ENCODE peak calls at places on chromosome 5, in ten cellular contexts. One of them, this sample, is unnamed.

GRCh38 chr5:93894471-93895354 is 153.3 kb upstream of the POU5F2 start:
- DNase-seq in cardiac muscle cell: peak
- DNase-seq in hepatocyte: peak
- DNase-seq in brain microvascular endothelial cell: peak
- DNase-seq in PC-3: no peak
- DNase-seq in fibroblast of lung: peak
- DNase-seq in adrenal gland: no peak
- DNase-seq in spleen: no peak
- DNase-seq in AG04450: no peak
- DNase-seq in HL-60: no peak
- DNase-seq in this sample: no peak

GRCh38 chr5:170585278-170585677 is 81.5 kb downstream of the KCNIP1 start:
- DNase-seq in cardiac muscle cell: no peak
- DNase-seq in hepatocyte: no peak
- DNase-seq in brain microvascular endothelial cell: no peak
- DNase-seq in PC-3: no peak
- DNase-seq in fibroblast of lung: no peak
- DNase-seq in adrenal gland: no peak
- DNase-seq in spleen: no peak
- DNase-seq in AG04450: no peak
- DNase-seq in HL-60: no peak
- DNase-seq in this sample: peak

GRCh38 chr5:4191703-4192102 is 596.1 kb downstream of the IRX1 start:
- DNase-seq in cardiac muscle cell: no peak
- DNase-seq in hepatocyte: no peak
- DNase-seq in brain microvascular endothelial cell: no peak
- DNase-seq in PC-3: no peak
- DNase-seq in fibroblast of lung: no peak
- DNase-seq in adrenal gland: no peak
- DNase-seq in spleen: no peak
- DNase-seq in AG04450: no peak
- DNase-seq in HL-60: no peak
- DNase-seq in this sample: no peak

GRCh38 chr5:135989686-135990085 is 34.9 kb upstream of the LECT2 start:
- DNase-seq in cardiac muscle cell: no peak
- DNase-seq in hepatocyte: no peak
- DNase-seq in brain microvascular endothelial cell: no peak
- DNase-seq in PC-3: no peak
- DNase-seq in fibroblast of lung: no peak
- DNase-seq in adrenal gland: no peak
- DNase-seq in spleen: no peak
- DNase-seq in AG04450: no peak
- DNase-seq in HL-60: no peak
- DNase-seq in this sample: no peak

GRCh38 chr5:135246605-135246922 is 152.5 kb downstream of the MACROH2A1 start:
- DNase-seq in cardiac muscle cell: no peak
- DNase-seq in hepatocyte: no peak
- DNase-seq in brain microvascular endothelial cell: no peak
- DNase-seq in PC-3: no peak
- DNase-seq in fibroblast of lung: no peak
- DNase-seq in adrenal gland: no peak
- DNase-seq in spleen: peak
- DNase-seq in AG04450: no peak
- DNase-seq in HL-60: no peak
- DNase-seq in this sample: no peak

GRCh38 chr5:159969966-159970365 is 39.0 kb upstream of the TTC1 start:
- DNase-seq in cardiac muscle cell: no peak
- DNase-seq in hepatocyte: no peak
- DNase-seq in brain microvascular endothelial cell: no peak
- DNase-seq in PC-3: peak
- DNase-seq in fibroblast of lung: no peak
- DNase-seq in adrenal gland: no peak
- DNase-seq in spleen: no peak
- DNase-seq in AG04450: no peak
- DNase-seq in HL-60: no peak
- DNase-seq in this sample: no peak

GRCh38 chr5:41270423-41271251 is 57.3 kb upstream of the C6 start:
- DNase-seq in cardiac muscle cell: peak
- DNase-seq in hepatocyte: peak
- DNase-seq in brain microvascular endothelial cell: peak
- DNase-seq in PC-3: peak
- DNase-seq in fibroblast of lung: peak
- DNase-seq in adrenal gland: peak
- DNase-seq in spleen: no peak
- DNase-seq in AG04450: peak
- DNase-seq in HL-60: no peak
- DNase-seq in this sample: peak

GRCh38 chr5:35859101-35859661 is 2.5 kb downstream of the IL7R start:
- DNase-seq in cardiac muscle cell: peak
- DNase-seq in hepatocyte: no peak
- DNase-seq in brain microvascular endothelial cell: no peak
- DNase-seq in PC-3: peak
- DNase-seq in fibroblast of lung: peak
- DNase-seq in adrenal gland: no peak
- DNase-seq in spleen: no peak
- DNase-seq in AG04450: no peak
- DNase-seq in HL-60: no peak
- DNase-seq in this sample: no peak

GRCh38 chr5:128528126-128528525 is 9.9 kb downstream of the FBN2 start:
- DNase-seq in cardiac muscle cell: no peak
- DNase-seq in hepatocyte: no peak
- DNase-seq in brain microvascular endothelial cell: no peak
- DNase-seq in PC-3: no peak
- DNase-seq in fibroblast of lung: no peak
- DNase-seq in adrenal gland: no peak
- DNase-seq in spleen: no peak
- DNase-seq in AG04450: no peak
- DNase-seq in HL-60: no peak
- DNase-seq in this sample: no peak

GRCh38 chr5:56329652-56330051 is 96.5 kb upstream of the ANKRD55 start:
- DNase-seq in cardiac muscle cell: no peak
- DNase-seq in hepatocyte: no peak
- DNase-seq in brain microvascular endothelial cell: no peak
- DNase-seq in PC-3: no peak
- DNase-seq in fibroblast of lung: no peak
- DNase-seq in adrenal gland: no peak
- DNase-seq in spleen: no peak
- DNase-seq in AG04450: no peak
- DNase-seq in HL-60: no peak
- DNase-seq in this sample: peak

GRCh38 chr5:119328753-119329602 is 26.8 kb upstream of the TNFAIP8 start:
- DNase-seq in cardiac muscle cell: peak
- DNase-seq in hepatocyte: peak
- DNase-seq in brain microvascular endothelial cell: peak
- DNase-seq in PC-3: no peak
- DNase-seq in fibroblast of lung: peak
- DNase-seq in adrenal gland: no peak
- DNase-seq in spleen: no peak
- DNase-seq in AG04450: peak
- DNase-seq in HL-60: no peak
- DNase-seq in this sample: no peak

GRCh38 chr5:74762599-74762998 is 4.3 kb downstream of the GFM2 start:
- DNase-seq in cardiac muscle cell: peak
- DNase-seq in hepatocyte: peak
- DNase-seq in brain microvascular endothelial cell: peak
- DNase-seq in PC-3: peak
- DNase-seq in fibroblast of lung: peak
- DNase-seq in adrenal gland: no peak
- DNase-seq in spleen: no peak
- DNase-seq in AG04450: peak
- DNase-seq in HL-60: no peak
- DNase-seq in this sample: peak

GRCh38 chr5:55467862-55468551 is 66.8 kb downstream of the PLPP1 start:
- DNase-seq in cardiac muscle cell: no peak
- DNase-seq in hepatocyte: no peak
- DNase-seq in brain microvascular endothelial cell: no peak
- DNase-seq in PC-3: no peak
- DNase-seq in fibroblast of lung: no peak
- DNase-seq in adrenal gland: no peak
- DNase-seq in spleen: no peak
- DNase-seq in AG04450: no peak
- DNase-seq in HL-60: no peak
- DNase-seq in this sample: no peak

GRCh38 chr5:71533142-71533541 is 54.0 kb upstream of the MCCC2 start:
- DNase-seq in cardiac muscle cell: peak
- DNase-seq in hepatocyte: no peak
- DNase-seq in brain microvascular endothelial cell: no peak
- DNase-seq in PC-3: peak
- DNase-seq in fibroblast of lung: peak
- DNase-seq in adrenal gland: no peak
- DNase-seq in spleen: no peak
- DNase-seq in AG04450: no peak
- DNase-seq in HL-60: peak
- DNase-seq in this sample: no peak

GRCh38 chr5:125484272-125485002 is 738.0 kb upstream of the ZNF608 start:
- DNase-seq in cardiac muscle cell: peak
- DNase-seq in hepatocyte: peak
- DNase-seq in brain microvascular endothelial cell: peak
- DNase-seq in PC-3: peak
- DNase-seq in fibroblast of lung: peak
- DNase-seq in adrenal gland: peak
- DNase-seq in spleen: no peak
- DNase-seq in AG04450: peak
- DNase-seq in HL-60: no peak
- DNase-seq in this sample: peak

GRCh38 chr5:142713151-142713706 is 27.3 kb upstream of the FGF1 start:
- DNase-seq in cardiac muscle cell: peak
- DNase-seq in hepatocyte: peak
- DNase-seq in brain microvascular endothelial cell: peak
- DNase-seq in PC-3: peak
- DNase-seq in fibroblast of lung: peak
- DNase-seq in adrenal gland: peak
- DNase-seq in spleen: peak
- DNase-seq in AG04450: peak
- DNase-seq in HL-60: peak
- DNase-seq in this sample: peak

GRCh38 chr5:125109293-125109692 is 362.9 kb upstream of the ZNF608 start:
- DNase-seq in cardiac muscle cell: no peak
- DNase-seq in hepatocyte: no peak
- DNase-seq in brain microvascular endothelial cell: no peak
- DNase-seq in PC-3: no peak
- DNase-seq in fibroblast of lung: no peak
- DNase-seq in adrenal gland: no peak
- DNase-seq in spleen: no peak
- DNase-seq in AG04450: no peak
- DNase-seq in HL-60: no peak
- DNase-seq in this sample: no peak

DNA sequence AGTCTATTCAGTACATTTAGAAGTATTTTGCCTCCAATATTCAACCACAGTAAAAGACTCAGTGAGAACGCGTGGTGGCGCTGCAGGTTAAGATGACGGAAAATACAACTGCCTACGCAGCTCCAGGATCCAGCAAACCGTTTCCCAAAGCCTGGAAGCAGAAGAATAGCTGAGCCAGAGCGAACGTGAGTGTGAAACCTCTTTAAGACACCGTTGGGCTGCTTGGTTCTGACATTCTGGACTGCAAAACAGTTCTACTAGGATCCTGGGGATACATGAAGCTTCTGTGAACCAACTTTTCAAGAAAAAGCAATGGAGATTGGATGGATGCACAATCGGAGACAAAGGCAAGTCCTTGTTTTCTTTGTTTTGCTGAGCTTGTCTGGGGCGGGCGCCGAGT is at the start of gene PCDHB16:
- DNase-seq in cardiac muscle cell: peak
- DNase-seq in hepatocyte: peak
- DNase-seq in brain microvascular endothelial cell: no peak
- DNase-seq in PC-3: no peak
- DNase-seq in fibroblast of lung: peak
- DNase-seq in adrenal gland: peak
- DNase-seq in spleen: no peak
- DNase-seq in AG04450: no peak
- DNase-seq in HL-60: no peak
- DNase-seq in this sample: no peak
- H3K27ac ChIP-seq in cardiac muscle cell: no peak
- H3K27ac ChIP-seq in hepatocyte: peak
- H3K27ac ChIP-seq in brain microvascular endothelial cell: no peak
- H3K27ac ChIP-seq in PC-3: no peak
- H3K27ac ChIP-seq in fibroblast of lung: no peak
- H3K27ac ChIP-seq in adrenal gland: no peak
- H3K27ac ChIP-seq in spleen: no peak
- H3K27ac ChIP-seq in AG04450: no peak
- H3K27ac ChIP-seq in HL-60: no peak
- H3K27ac ChIP-seq in this sample: no peak

GRCh38 chr5:179749857-179750508 is 17.4 kb downstream of the MAML1 start:
- DNase-seq in cardiac muscle cell: no peak
- DNase-seq in hepatocyte: no peak
- DNase-seq in brain microvascular endothelial cell: no peak
- DNase-seq in PC-3: no peak
- DNase-seq in fibroblast of lung: no peak
- DNase-seq in adrenal gland: peak
- DNase-seq in spleen: no peak
- DNase-seq in AG04450: no peak
- DNase-seq in HL-60: no peak
- DNase-seq in this sample: no peak
- TF ChIP-seq CTCF in cardiac muscle cell: no peak
- TF ChIP-seq CTCF in hepatocyte: no peak
- TF ChIP-seq CTCF in brain microvascular endothelial cell: peak
- TF ChIP-seq CTCF in PC-3: peak
- TF ChIP-seq CTCF in fibroblast of lung: no peak
- TF ChIP-seq CTCF in adrenal gland: no peak
- TF ChIP-seq CTCF in spleen: no peak
- TF ChIP-seq CTCF in AG04450: no peak
- TF ChIP-seq CTCF in HL-60: no peak
- TF ChIP-seq CTCF in this sample: peak

GRCh38 chr5:172420215-172420934 is 34.0 kb downstream of the SH3PXD2B start:
- DNase-seq in cardiac muscle cell: peak
- DNase-seq in hepatocyte: peak
- DNase-seq in brain microvascular endothelial cell: peak
- DNase-seq in PC-3: peak
- DNase-seq in fibroblast of lung: peak
- DNase-seq in adrenal gland: peak
- DNase-seq in spleen: no peak
- DNase-seq in AG04450: peak
- DNase-seq in HL-60: peak
- DNase-seq in this sample: peak
- H3K27ac ChIP-seq in cardiac muscle cell: no peak
- H3K27ac ChIP-seq in hepatocyte: peak
- H3K27ac ChIP-seq in brain microvascular endothelial cell: no peak
- H3K27ac ChIP-seq in PC-3: peak
- H3K27ac ChIP-seq in fibroblast of lung: peak
- H3K27ac ChIP-seq in adrenal gland: peak
- H3K27ac ChIP-seq in spleen: peak
- H3K27ac ChIP-seq in AG04450: peak
- H3K27ac ChIP-seq in HL-60: no peak
- H3K27ac ChIP-seq in this sample: peak

DNA sequence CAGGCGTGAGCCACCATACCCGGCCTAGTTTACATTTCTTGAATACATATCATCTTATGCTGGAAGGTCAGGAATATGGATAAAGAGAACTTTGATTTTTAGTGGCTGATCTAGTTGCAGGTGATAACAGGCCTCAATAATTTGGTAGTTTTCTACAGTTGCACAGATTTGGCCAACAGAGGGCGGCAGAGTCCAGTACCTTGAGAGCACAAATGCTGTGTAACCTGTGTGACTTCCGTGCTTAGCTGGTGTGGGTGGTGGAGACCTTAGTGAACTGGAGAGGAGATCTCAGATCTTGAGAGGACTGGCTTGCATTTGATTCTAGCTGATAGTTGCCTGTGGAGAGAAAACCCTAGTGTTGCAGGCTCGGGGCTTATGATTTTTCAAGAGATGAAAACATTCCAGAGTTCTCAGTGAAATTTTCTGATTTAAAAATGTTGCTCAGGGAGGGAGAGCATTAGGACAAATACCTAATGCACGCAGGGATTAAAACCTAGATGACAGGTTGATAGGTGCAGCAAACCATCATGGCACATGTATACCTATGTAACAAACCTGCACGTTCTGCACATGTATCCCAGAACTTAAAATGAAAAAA is 17.4 kb upstream of the GPR151 start:
- DNase-seq in cardiac muscle cell: peak
- DNase-seq in hepatocyte: peak
- DNase-seq in brain microvascular endothelial cell: peak
- DNase-seq in PC-3: peak
- DNase-seq in fibroblast of lung: peak
- DNase-seq in adrenal gland: peak
- DNase-seq in spleen: peak
- DNase-seq in AG04450: peak
- DNase-seq in HL-60: peak
- DNase-seq in this sample: no peak
- TF ChIP-seq CTCF in cardiac muscle cell: peak
- TF ChIP-seq CTCF in hepatocyte: peak
- TF ChIP-seq CTCF in brain microvascular endothelial cell: peak
- TF ChIP-seq CTCF in PC-3: peak
- TF ChIP-seq CTCF in fibroblast of lung: peak
- TF ChIP-seq CTCF in adrenal gland: peak
- TF ChIP-seq CTCF in spleen: peak
- TF ChIP-seq CTCF in AG04450: peak
- TF ChIP-seq CTCF in HL-60: peak
- TF ChIP-seq CTCF in this sample: peak

This sample was measured in foreskin keratinocyte.